ENCODE peak calls at places on chromosomes 11 and 22, in four cellular contexts. One of them, this sample, is unnamed.

GRCh38 chr11:94668240-94668793 is 99.8 kb upstream of the AMOTL1 start:
- DNase-seq in HCT116: no peak
- DNase-seq in K562: no peak
- DNase-seq in GM12878: no peak
- DNase-seq in this sample: no peak

GRCh38 chr22:36911887-36912661 is 1.4 kb upstream of the CSF2RB start:
- DNase-seq in HCT116: no peak
- DNase-seq in K562: no peak
- DNase-seq in GM12878: no peak
- DNase-seq in this sample: no peak

GRCh38 chr11:10725114-10725906 is 25.7 kb upstream of the CTR9 start:
- DNase-seq in HCT116: peak
- DNase-seq in K562: no peak
- DNase-seq in GM12878: no peak
- DNase-seq in this sample: no peak

GRCh38 chr11:69013009-69013951 is at the start of gene MRGPRF:
- DNase-seq in HCT116: no peak
- DNase-seq in K562: peak
- DNase-seq in GM12878: no peak
- DNase-seq in this sample: no peak

GRCh38 chr11:2518983-2519340 is 74.2 kb downstream of the KCNQ1 start:
- DNase-seq in HCT116: no peak
- DNase-seq in K562: no peak
- DNase-seq in GM12878: no peak
- DNase-seq in this sample: no peak

GRCh38 chr11:125923012-125923579 is 18.8 kb downstream of the DDX25 start:
- DNase-seq in HCT116: peak
- DNase-seq in K562: peak
- DNase-seq in GM12878: peak
- DNase-seq in this sample: peak

GRCh38 chr11:19079643-19080440 is 19.3 kb upstream of the MRGPRX2 start:
- DNase-seq in HCT116: peak
- DNase-seq in K562: no peak
- DNase-seq in GM12878: no peak
- DNase-seq in this sample: no peak

GRCh38 chr11:65417221-65417701 is 5.3 kb upstream of the NEAT1 start:
- DNase-seq in HCT116: no peak
- DNase-seq in K562: no peak
- DNase-seq in GM12878: no peak
- DNase-seq in this sample: no peak

GRCh38 chr22:42229455-42230149 is 40.9 kb downstream of the TCF20 start:
- DNase-seq in HCT116: no peak
- DNase-seq in K562: no peak
- DNase-seq in GM12878: no peak
- DNase-seq in this sample: no peak

GRCh38 chr11:19398772-19399542 is 158.2 kb upstream of the E2F8 start:
- DNase-seq in HCT116: no peak
- DNase-seq in K562: no peak
- DNase-seq in GM12878: no peak
- DNase-seq in this sample: no peak

GRCh38 chr11:135004495-135004894 is 592.5 kb upstream of the B3GAT1 start:
- DNase-seq in HCT116: no peak
- DNase-seq in K562: no peak
- DNase-seq in GM12878: no peak
- DNase-seq in this sample: no peak

GRCh38 chr11:61281581-61282250 is 13.4 kb downstream of the VWCE start:
- DNase-seq in HCT116: peak
- DNase-seq in K562: peak
- DNase-seq in GM12878: no peak
- DNase-seq in this sample: peak

GRCh38 chr11:76629853-76630599 is 40.5 kb downstream of the LRRC32 start:
- DNase-seq in HCT116: no peak
- DNase-seq in K562: no peak
- DNase-seq in GM12878: no peak
- DNase-seq in this sample: no peak

GRCh38 chr11:76630600-76630999 is 39.9 kb downstream of the LRRC32 start:
- DNase-seq in HCT116: no peak
- DNase-seq in K562: no peak
- DNase-seq in GM12878: no peak
- DNase-seq in this sample: no peak

GRCh38 chr11:76627541-76628082 is 42.9 kb downstream of the LRRC32 start:
- DNase-seq in HCT116: no peak
- DNase-seq in K562: no peak
- DNase-seq in GM12878: no peak
- DNase-seq in this sample: no peak

GRCh38 chr11:76628408-76628947 is 42.1 kb downstream of the LRRC32 start:
- DNase-seq in HCT116: no peak
- DNase-seq in K562: no peak
- DNase-seq in GM12878: no peak
- DNase-seq in this sample: no peak

GRCh38 chr11:76629133-76629852 is 41.3 kb downstream of the LRRC32 start:
- DNase-seq in HCT116: no peak
- DNase-seq in K562: no peak
- DNase-seq in GM12878: peak
- DNase-seq in this sample: no peak
- TF ChIP-seq JUND in HCT116: no peak
- TF ChIP-seq JUND in K562: no peak
- TF ChIP-seq JUND in GM12878: no peak
- TF ChIP-seq JUND in this sample: no peak

DNA sequence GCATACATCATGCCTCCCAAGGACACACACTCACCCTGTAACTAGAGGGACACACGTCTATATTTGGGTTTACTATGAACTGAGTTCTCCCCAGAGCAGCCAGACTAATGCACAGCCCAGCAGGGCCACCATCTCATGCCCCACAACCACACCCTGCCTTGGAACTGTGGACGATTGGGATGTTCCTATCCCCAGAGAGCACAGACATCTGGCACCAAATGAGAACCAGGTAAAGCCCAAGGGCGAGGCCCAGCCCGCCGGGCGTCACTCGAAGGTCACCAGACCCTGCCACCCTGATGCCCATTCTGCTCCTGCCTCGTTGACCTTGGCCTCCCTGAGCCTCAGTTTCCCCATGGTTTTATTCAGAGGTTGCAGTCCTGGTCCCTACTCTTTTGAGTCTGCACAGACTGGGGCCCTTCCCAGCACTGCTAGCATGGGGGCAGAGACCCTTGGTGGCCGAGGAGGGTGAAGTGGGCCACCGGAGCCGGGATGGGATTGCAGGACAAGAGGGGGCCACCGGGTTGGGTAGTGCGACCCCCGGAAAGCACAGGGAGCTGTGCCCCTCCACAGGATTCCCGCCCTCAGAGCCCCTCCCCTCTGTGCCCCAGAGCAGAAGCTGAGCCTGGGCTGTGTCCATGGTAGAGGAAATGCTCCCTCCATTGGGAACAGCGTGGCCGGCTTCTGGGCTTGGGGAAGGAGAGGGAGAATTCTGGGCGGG is 56.8 kb downstream of the IGLL5 start:
- DNase-seq in HCT116: no peak
- DNase-seq in K562: no peak
- DNase-seq in GM12878: no peak
- DNase-seq in this sample: no peak
- TF ChIP-seq JUND in HCT116: no peak
- TF ChIP-seq JUND in K562: no peak
- TF ChIP-seq JUND in GM12878: no peak
- TF ChIP-seq JUND in this sample: no peak

GRCh38 chr11:17933710-17934109 is 79.1 kb downstream of the SERGEF start:
- DNase-seq in HCT116: no peak
- DNase-seq in K562: peak
- DNase-seq in GM12878: no peak
- DNase-seq in this sample: no peak

GRCh38 chr11:17936790-17937189 is 76.1 kb downstream of the SERGEF start:
- DNase-seq in HCT116: no peak
- DNase-seq in K562: no peak
- DNase-seq in GM12878: no peak
- DNase-seq in this sample: no peak

GRCh38 chr11:17934194-17934593 is 78.7 kb downstream of the SERGEF start:
- DNase-seq in HCT116: no peak
- DNase-seq in K562: no peak
- DNase-seq in GM12878: no peak
- DNase-seq in this sample: no peak

GRCh38 chr11:17939542-17939941 is 73.3 kb downstream of the SERGEF start:
- DNase-seq in HCT116: no peak
- DNase-seq in K562: no peak
- DNase-seq in GM12878: no peak
- DNase-seq in this sample: no peak
- TF ChIP-seq JUND in HCT116: no peak
- TF ChIP-seq JUND in K562: no peak
- TF ChIP-seq JUND in GM12878: no peak
- TF ChIP-seq JUND in this sample: no peak

GRCh38 chr22:30302810-30303138 is 13.5 kb upstream of the CASTOR1 start:
- DNase-seq in HCT116: no peak
- DNase-seq in K562: no peak
- DNase-seq in GM12878: no peak
- DNase-seq in this sample: no peak

GRCh38 chr22:30305519-30305905 is 16.2 kb upstream of the CASTOR1 start:
- DNase-seq in HCT116: no peak
- DNase-seq in K562: no peak
- DNase-seq in GM12878: peak
- DNase-seq in this sample: peak

GRCh38 chr22:30304495-30305244 is 15.4 kb upstream of the CASTOR1 start:
- DNase-seq in HCT116: no peak
- DNase-seq in K562: no peak
- DNase-seq in GM12878: no peak
- DNase-seq in this sample: no peak

GRCh38 chr22:30299322-30299721 is 10.0 kb upstream of the CASTOR1 start:
- DNase-seq in HCT116: no peak
- DNase-seq in K562: no peak
- DNase-seq in GM12878: no peak
- DNase-seq in this sample: no peak

GRCh38 chr22:30301995-30302809 is 12.9 kb upstream of the CASTOR1 start:
- DNase-seq in HCT116: no peak
- DNase-seq in K562: no peak
- DNase-seq in GM12878: no peak
- DNase-seq in this sample: no peak
- TF ChIP-seq JUND in HCT116: no peak
- TF ChIP-seq JUND in K562: no peak
- TF ChIP-seq JUND in GM12878: no peak
- TF ChIP-seq JUND in this sample: no peak

GRCh38 chr11:47352556-47352955 is at the start of gene MYBPC3:
- DNase-seq in HCT116: no peak
- DNase-seq in K562: no peak
- DNase-seq in GM12878: no peak
- DNase-seq in this sample: no peak
- TF ChIP-seq JUND in HCT116: no peak
- TF ChIP-seq JUND in K562: no peak
- TF ChIP-seq JUND in GM12878: no peak
- TF ChIP-seq JUND in this sample: no peak

DNA sequence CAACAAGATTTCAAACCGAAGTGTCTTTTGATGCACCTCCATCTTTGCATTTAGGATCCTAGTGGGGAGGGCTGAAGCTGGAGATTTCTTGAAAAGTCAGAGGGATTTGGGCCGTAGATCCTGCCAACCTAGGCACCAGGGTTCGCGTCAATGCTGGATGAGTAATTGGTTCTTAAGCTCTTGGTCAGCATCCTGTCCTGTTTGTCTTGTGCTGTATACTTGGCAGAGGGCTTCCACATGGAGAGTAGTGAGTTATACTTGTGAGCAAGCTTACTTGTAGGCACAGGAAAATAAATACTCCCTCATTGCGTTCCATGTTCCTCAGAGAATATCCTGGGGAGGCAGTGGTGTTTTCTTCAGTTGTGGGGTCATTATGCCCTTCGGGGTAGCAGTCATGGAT is 12.6 kb downstream of the INSC start:
- DNase-seq in HCT116: no peak
- DNase-seq in K562: no peak
- DNase-seq in GM12878: no peak
- DNase-seq in this sample: no peak
- TF ChIP-seq JUND in HCT116: no peak
- TF ChIP-seq JUND in K562: no peak
- TF ChIP-seq JUND in GM12878: no peak
- TF ChIP-seq JUND in this sample: no peak

GRCh38 chr11:22778642-22779041 is 51.0 kb downstream of the SVIP start:
- DNase-seq in HCT116: no peak
- DNase-seq in K562: no peak
- DNase-seq in GM12878: no peak
- DNase-seq in this sample: no peak

GRCh38 chr11:22786475-22786874 is 43.1 kb downstream of the SVIP start:
- DNase-seq in HCT116: no peak
- DNase-seq in K562: no peak
- DNase-seq in GM12878: peak
- DNase-seq in this sample: no peak

GRCh38 chr11:22779850-22780249 is 49.8 kb downstream of the SVIP start:
- DNase-seq in HCT116: no peak
- DNase-seq in K562: no peak
- DNase-seq in GM12878: no peak
- DNase-seq in this sample: no peak

GRCh38 chr11:22785251-22785650 is 44.4 kb downstream of the SVIP start:
- DNase-seq in HCT116: no peak
- DNase-seq in K562: no peak
- DNase-seq in GM12878: no peak
- DNase-seq in this sample: no peak

GRCh38 chr11:22780914-22781593 is 48.5 kb downstream of the SVIP start:
- DNase-seq in HCT116: no peak
- DNase-seq in K562: no peak
- DNase-seq in GM12878: no peak
- DNase-seq in this sample: no peak
- TF ChIP-seq JUND in HCT116: no peak
- TF ChIP-seq JUND in K562: no peak
- TF ChIP-seq JUND in GM12878: no peak
- TF ChIP-seq JUND in this sample: no peak

GRCh38 chr22:43895986-43896645 is 4.3 kb upstream of the PNPLA5 start:
- DNase-seq in HCT116: no peak
- DNase-seq in K562: no peak
- DNase-seq in GM12878: no peak
- DNase-seq in this sample: no peak

GRCh38 chr22:43893266-43893665 is 1.5 kb upstream of the PNPLA5 start:
- DNase-seq in HCT116: no peak
- DNase-seq in K562: no peak
- DNase-seq in GM12878: no peak
- DNase-seq in this sample: no peak

GRCh38 chr22:43891360-43892182 is at the start of gene PNPLA5:
- DNase-seq in HCT116: no peak
- DNase-seq in K562: peak
- DNase-seq in GM12878: no peak
- DNase-seq in this sample: no peak

GRCh38 chr22:43892183-43892894 is 526 bp upstream of the PNPLA5 start:
- DNase-seq in HCT116: no peak
- DNase-seq in K562: no peak
- DNase-seq in GM12878: no peak
- DNase-seq in this sample: no peak

GRCh38 chr22:43894122-43894521 is 2.3 kb upstream of the PNPLA5 start:
- DNase-seq in HCT116: no peak
- DNase-seq in K562: no peak
- DNase-seq in GM12878: no peak
- DNase-seq in this sample: no peak
- TF ChIP-seq JUND in HCT116: no peak
- TF ChIP-seq JUND in K562: no peak
- TF ChIP-seq JUND in GM12878: no peak
- TF ChIP-seq JUND in this sample: no peak